ENCODE peak calls at places on chromosomes 12 and 14, in six cellular contexts. R is stomach, E is mesothelial cell of epicardium, O is coronary artery, X is MM.1S, S is astrocyte of the cerebellum. N is an unnamed sample.
A peak's percentile ranks its signal among the peaks of the same experiment; 100 is the strongest.

GRCh38 chr14:98198385-98198784 is 1073.6 kb downstream of the BCL11B start:
- DNase-seq in R (no peak), O (no peak), E (no peak), X (peak; percentile 95), S (no peak), N (no peak)

GRCh38 chr12:1760566-1761382 is 59.6 kb upstream of the LRTM2 start:
- DNase-seq in E (no peak), X (no peak), S (no peak), O (no peak), R (no peak), N (no peak)

GRCh38 chr12:47750916-47751470 is 7.7 kb downstream of the RAPGEF3 start:
- DNase-seq in S (no peak), X (no peak), O (no peak), R (no peak), E (no peak), N (no peak)

GRCh38 chr12:123139926-123140674 is 10.8 kb downstream of the PITPNM2 start:
- DNase-seq in X (no peak), O (peak; percentile 26), S (no peak), E (no peak), R (no peak), N (no peak)

GRCh38 chr14:65478596-65478995 is 66.1 kb downstream of the FUT8 start:
- DNase-seq in X (no peak), R (no peak), S (peak; percentile 59), O (no peak), E (no peak), N (no peak)

GRCh38 chr12:2633176-2633824 is 161.5 kb upstream of the FKBP4 start:
- DNase-seq in O (no peak), S (no peak), R (no peak), X (no peak), E (no peak), N (no peak)

GRCh38 chr12:120766569-120766965 is 40.9 kb downstream of the ACADS start:
- DNase-seq in E (no peak), R (no peak), S (no peak), X (no peak), O (no peak), N (no peak)

GRCh38 chr12:70985850-70986249 is 65.3 kb upstream of the PTPRR start:
- DNase-seq in R (no peak), X (no peak), S (no peak), O (no peak), E (no peak), N (no peak)

GRCh38 chr12:76848132-76848531 is 30.7 kb downstream of the CSRP2 start:
- DNase-seq in O (no peak), E (no peak), S (no peak), R (no peak), X (no peak), N (no peak)

GRCh38 chr14:96117101-96117897 is 78.1 kb downstream of the C14orf132 start:
- DNase-seq in O (no peak), E (no peak), S (no peak), X (no peak), R (no peak), N (no peak)

GRCh38 chr14:49933704-49934103 is 40.8 kb downstream of the ARF6 start:
- DNase-seq in E (no peak), X (no peak), R (no peak), S (no peak), O (no peak), N (peak; percentile 21)

GRCh38 chr12:51971679-51972423 is 20.4 kb downstream of the ACVR1B start:
- DNase-seq in O (peak; percentile 9), R (no peak), S (no peak), E (no peak), X (peak; percentile 57), N (no peak)

GRCh38 chr12:52032431-52032796 is 18.8 kb upstream of the NR4A1 start:
- DNase-seq in O (no peak), S (peak; percentile 57), R (peak; percentile 78), X (no peak), E (no peak), N (no peak)

GRCh38 chr12:112796067-112796466 is 4.5 kb downstream of the RPH3A start:
- DNase-seq in O (no peak), X (no peak), S (no peak), R (no peak), E (no peak), N (no peak)

GRCh38 chr12:106174876-106175275 is 36.1 kb upstream of the NUAK1 start:
- DNase-seq in S (no peak), E (no peak), O (no peak), X (no peak), R (no peak), N (no peak)

GRCh38 chr12:106170285-106170684 is 31.5 kb upstream of the NUAK1 start:
- DNase-seq in S (peak; percentile 48), O (no peak), E (no peak), R (no peak), X (peak; percentile 67), N (no peak)

GRCh38 chr12:106173442-106173841 is 34.7 kb upstream of the NUAK1 start:
- DNase-seq in O (no peak), R (no peak), E (no peak), X (peak; percentile 59), S (no peak), N (no peak)

DNA sequence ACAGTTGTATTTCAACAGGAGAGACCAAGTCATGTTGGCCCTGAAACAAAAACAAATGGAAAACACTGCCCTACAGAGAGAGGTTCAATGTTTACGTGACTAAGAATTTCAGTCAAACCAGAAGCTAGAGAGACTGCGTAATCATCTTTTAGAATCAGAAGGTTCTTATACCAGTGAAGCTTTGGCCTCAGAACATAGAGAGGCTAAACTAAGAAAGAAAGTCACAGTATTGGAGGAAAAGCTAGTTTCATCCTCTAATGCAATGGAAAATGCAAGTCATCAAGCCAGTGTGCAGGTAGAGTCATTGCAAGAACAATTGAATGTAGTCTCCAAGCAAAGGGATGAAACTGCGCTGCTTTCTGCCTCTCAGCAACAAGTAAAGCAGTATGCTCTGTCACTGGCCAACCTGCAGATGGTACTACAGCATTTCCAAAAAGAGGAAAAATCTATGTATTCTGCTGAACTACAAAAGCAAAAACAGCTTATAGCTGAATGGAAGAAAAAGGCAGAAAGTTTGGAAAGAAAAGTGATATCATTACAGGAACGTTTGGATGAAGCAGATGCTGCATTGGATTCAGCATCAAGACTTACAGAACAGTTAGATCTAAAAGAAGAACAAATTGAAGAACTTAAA is 32.5 kb upstream of the NUAK1 start:
- DNase-seq in R (no peak), X (peak; percentile 37), S (no peak), E (no peak), O (no peak), N (no peak)
- TF ChIP-seq CTCF in R (no peak), X (no peak), S (no peak), E (no peak), O (no peak), N (peak; percentile 27)

DNA sequence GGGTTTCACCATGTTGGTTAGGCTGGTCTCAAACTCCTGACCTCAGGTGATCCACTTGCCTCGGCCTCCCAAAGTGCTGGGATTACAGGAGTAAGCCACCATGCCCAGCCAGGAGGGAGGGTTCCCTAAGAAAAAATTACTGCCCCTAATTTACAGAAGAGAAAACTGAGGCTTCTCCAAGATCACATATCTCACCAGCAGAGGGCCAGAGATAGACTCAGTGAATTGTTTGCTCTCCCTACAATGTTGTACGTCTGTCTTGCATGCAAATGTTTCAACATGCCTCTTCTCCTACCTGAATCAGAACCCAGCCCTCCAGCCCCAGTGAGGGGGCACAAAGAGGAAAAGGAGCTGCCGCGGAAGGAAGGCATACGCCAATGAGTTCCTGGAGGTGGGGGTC is 48.3 kb upstream of the TMEM263 start:
- DNase-seq in R (no peak), O (no peak), X (no peak), S (no peak), E (no peak), N (no peak)
- TF ChIP-seq CTCF in R (no peak), O (no peak), X (no peak), S (no peak), E (no peak), N (no peak)

GRCh38 chr12:26721800-26722199 is 111.2 kb downstream of the ITPR2 start:
- DNase-seq in S (no peak), R (no peak), O (no peak), E (no peak), X (no peak), N (no peak)

GRCh38 chr12:26724309-26724702 is 108.7 kb downstream of the ITPR2 start:
- DNase-seq in O (no peak), R (no peak), E (no peak), S (no peak), X (no peak), N (no peak)

GRCh38 chr12:26715232-26715631 is 117.8 kb downstream of the ITPR2 start:
- DNase-seq in E (no peak), R (no peak), O (no peak), X (no peak), S (no peak), N (no peak)

GRCh38 chr12:26723379-26724308 is 109.3 kb downstream of the ITPR2 start:
- DNase-seq in E (no peak), S (peak; percentile 70), O (no peak), X (peak; percentile 66), R (no peak), N (no peak)

DNA sequence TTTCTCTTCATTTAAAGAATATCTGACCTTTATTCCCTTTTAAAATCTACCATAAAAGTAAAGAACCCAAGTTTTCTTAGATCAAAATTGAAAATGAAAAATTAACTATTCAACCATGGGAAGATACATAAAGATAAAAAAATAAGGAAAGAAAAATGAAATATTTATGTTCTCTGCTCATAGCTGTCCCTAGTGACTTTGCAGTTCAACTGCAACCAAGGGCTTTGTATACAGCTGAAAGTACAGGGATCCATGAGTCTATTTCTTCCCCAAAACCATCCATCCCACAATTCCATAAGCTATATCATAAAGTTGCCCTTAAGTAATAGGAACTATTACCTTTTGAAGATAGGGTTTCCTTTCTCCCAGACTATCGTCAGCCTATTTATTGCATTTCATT is 113.1 kb downstream of the ITPR2 start:
- DNase-seq in S (no peak), X (no peak), E (no peak), R (no peak), O (no peak), N (no peak)
- TF ChIP-seq CTCF in S (peak; percentile 27), X (no peak), E (peak; percentile 22), R (no peak), O (no peak), N (peak; percentile 32)

GRCh38 chr12:30997685-30998440 is 71.3 kb downstream of the TSPAN11 start:
- DNase-seq in O (no peak), X (no peak), E (no peak), S (no peak), R (no peak), N (no peak)

GRCh38 chr12:31000751-31001150 is 72.9 kb upstream of the DDX11 start:
- DNase-seq in S (peak; percentile 60), E (no peak), R (no peak), X (no peak), O (no peak), N (no peak)

GRCh38 chr12:30996752-30997151 is 70.2 kb downstream of the TSPAN11 start:
- DNase-seq in S (no peak), X (no peak), O (no peak), R (no peak), E (no peak), N (no peak)

GRCh38 chr12:30999723-31000122 is 73.2 kb downstream of the TSPAN11 start:
- DNase-seq in E (no peak), X (no peak), S (no peak), R (no peak), O (no peak), N (no peak)

DNA sequence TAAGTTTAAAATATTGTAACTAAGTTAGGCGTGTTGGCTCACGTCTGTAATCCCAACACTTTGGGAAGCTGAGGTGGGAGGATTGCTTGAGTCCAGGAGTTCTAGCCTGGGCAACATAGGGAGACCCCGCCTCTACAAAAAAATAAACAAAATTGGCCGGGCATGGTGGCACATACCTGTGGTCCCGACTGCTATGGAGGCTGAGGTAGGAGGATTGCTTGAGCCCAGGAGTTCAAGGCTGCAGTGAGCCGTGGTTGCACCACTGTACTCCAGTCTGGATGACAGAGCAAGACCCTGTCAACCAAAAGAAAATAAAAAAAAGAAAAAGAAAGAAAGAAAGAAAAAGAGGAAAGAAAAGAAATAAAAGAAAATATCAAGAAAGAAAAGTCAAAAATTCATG is 72.5 kb downstream of the TSPAN11 start:
- DNase-seq in R (no peak), X (no peak), O (no peak), S (no peak), E (no peak), N (no peak)
- TF ChIP-seq CTCF in R (no peak), X (no peak), O (no peak), S (no peak), E (no peak), N (no peak)